ENCODE peak calls at places on chromosomes 3 and 15, in ten cellular contexts. F is left kidney; G is posterior vena cava; I is kidney; A is activated naive CD4-positive, alpha-beta T cell treated with anti-CD3 and anti-CD28 coated beads, Interleukin-2, amount 50 U/mL, for 16 hours; R is spleen; W is SJSA1; K is A172; Z is iris pigment epithelial cell; B is NCI-H2171. V is an unnamed sample.

GRCh38 chr3:157452097-157452496 is 15.4 kb downstream of the PTX3 start:
- DNase-seq in F (no peak), G (no peak), I (no peak), A (no peak), R (no peak), W (no peak), K (no peak), Z (no peak), B (no peak), V (no peak)

GRCh38 chr3:146469206-146470017 is at the start of gene PLSCR2:
- DNase-seq in F (peak), G (peak), I (peak), A (peak), R (peak), W (no peak), K (peak), Z (no peak), B (peak), V (peak)

GRCh38 chr15:42694398-42694797 is 42.5 kb downstream of the CDAN1 start:
- DNase-seq in F (no peak), G (no peak), I (no peak), A (no peak), R (no peak), W (no peak), K (no peak), Z (no peak), B (no peak), V (no peak)

GRCh38 chr3:190429681-190430080 is 20.0 kb downstream of the TMEM207 start:
- DNase-seq in F (no peak), G (no peak), I (no peak), A (no peak), R (no peak), W (no peak), K (no peak), Z (peak), B (no peak), V (no peak)

GRCh38 chr15:29945943-29946591 is 123.8 kb upstream of the TJP1 start:
- DNase-seq in F (no peak), G (no peak), I (no peak), A (no peak), R (no peak), W (no peak), K (no peak), Z (peak), B (no peak), V (no peak)

GRCh38 chr15:81492303-81492702 is 118.3 kb upstream of the TMC3 start:
- DNase-seq in F (no peak), G (no peak), I (no peak), A (no peak), R (no peak), W (peak), K (no peak), Z (peak), B (no peak), V (no peak)

GRCh38 chr3:53493997-53494791 is at the start of gene CACNA1D:
- DNase-seq in F (peak), G (no peak), I (peak), A (peak), R (no peak), W (no peak), K (no peak), Z (no peak), B (peak), V (no peak)

GRCh38 chr3:121895121-121895520 is 920 bp downstream of the SLC15A2 start:
- DNase-seq in F (no peak), G (no peak), I (no peak), A (no peak), R (no peak), W (no peak), K (no peak), Z (no peak), B (no peak), V (no peak)

GRCh38 chr15:90838066-90838465 is 30.3 kb upstream of the FURIN start:
- DNase-seq in F (no peak), G (no peak), I (no peak), A (peak), R (peak), W (no peak), K (no peak), Z (no peak), B (no peak), V (no peak)

GRCh38 chr15:38028869-38029268 is 94.4 kb downstream of the TMCO5A start:
- DNase-seq in F (no peak), G (no peak), I (no peak), A (no peak), R (no peak), W (no peak), K (no peak), Z (peak), B (no peak), V (no peak)

GRCh38 chr3:99577160-99577559 is 61.2 kb upstream of the COL8A1 start:
- DNase-seq in F (no peak), G (no peak), I (no peak), A (no peak), R (no peak), W (no peak), K (no peak), Z (peak), B (no peak), V (no peak)

GRCh38 chr3:194265505-194265892 is 85.6 kb downstream of the CPN2 start:
- DNase-seq in F (peak), G (peak), I (peak), A (no peak), R (peak), W (no peak), K (peak), Z (peak), B (no peak), V (peak)

GRCh38 chr3:124158174-124158812 is 166.4 kb upstream of the ROPN1 start:
- DNase-seq in F (peak), G (no peak), I (no peak), A (no peak), R (no peak), W (no peak), K (no peak), Z (no peak), B (no peak), V (no peak)

GRCh38 chr15:67501177-67501835 is 19.6 kb upstream of the C15orf61 start:
- DNase-seq in F (peak), G (no peak), I (no peak), A (no peak), R (no peak), W (no peak), K (peak), Z (peak), B (no peak), V (no peak)

GRCh38 chr3:49476563-49476962 is 6.5 kb downstream of the DAG1 start:
- DNase-seq in F (no peak), G (no peak), I (no peak), A (no peak), R (no peak), W (no peak), K (peak), Z (peak), B (no peak), V (no peak)

GRCh38 chr3:28252016-28252415 is 10.6 kb downstream of the CMC1 start:
- DNase-seq in F (no peak), G (no peak), I (no peak), A (no peak), R (no peak), W (no peak), K (no peak), Z (no peak), B (no peak), V (no peak)

GRCh38 chr3:149471991-149472390 is 2.5 kb upstream of the TM4SF4 start:
- DNase-seq in F (peak), G (no peak), I (no peak), A (no peak), R (no peak), W (peak), K (no peak), Z (no peak), B (no peak), V (no peak)

GRCh38 chr3:145015243-145015642 is 1043.6 kb downstream of the DIPK2A start:
- DNase-seq in F (no peak), G (no peak), I (no peak), A (no peak), R (no peak), W (no peak), K (peak), Z (peak), B (no peak), V (no peak)

GRCh38 chr3:160473978-160474377 is 24.4 kb upstream of the TRIM59 start:
- DNase-seq in F (peak), G (no peak), I (no peak), A (no peak), R (no peak), W (peak), K (peak), Z (peak), B (no peak), V (no peak)

GRCh38 chr3:128226794-128227399 is 73.6 kb downstream of the EEFSEC start:
- DNase-seq in F (peak), G (peak), I (peak), A (no peak), R (no peak), W (peak), K (peak), Z (no peak), B (no peak), V (no peak)

GRCh38 chr3:171461087-171461917 is 1.1 kb upstream of the TNIK start:
- DNase-seq in F (peak), G (no peak), I (no peak), A (peak), R (no peak), W (no peak), K (peak), Z (peak), B (peak), V (no peak)

GRCh38 chr3:61594978-61595687 is 33.8 kb downstream of the PTPRG start:
- DNase-seq in F (peak), G (no peak), I (no peak), A (no peak), R (no peak), W (peak), K (no peak), Z (peak), B (no peak), V (no peak)

GRCh38 chr3:168426196-168426595 is 330.5 kb upstream of the GOLIM4 start:
- DNase-seq in F (no peak), G (no peak), I (no peak), A (no peak), R (no peak), W (no peak), K (peak), Z (peak), B (no peak), V (no peak)

GRCh38 chr3:175274474-175275218 is 415.5 kb downstream of the NAALADL2 start:
- DNase-seq in F (no peak), G (no peak), I (no peak), A (no peak), R (no peak), W (no peak), K (no peak), Z (no peak), B (peak), V (no peak)

GRCh38 chr3:11570251-11570650 is 73.5 kb downstream of the VGLL4 start:
- DNase-seq in F (no peak), G (no peak), I (no peak), A (no peak), R (no peak), W (no peak), K (no peak), Z (no peak), B (no peak), V (no peak)

GRCh38 chr3:30399394-30400181 is 206.8 kb upstream of the TGFBR2 start:
- DNase-seq in F (peak), G (no peak), I (no peak), A (no peak), R (no peak), W (no peak), K (no peak), Z (peak), B (no peak), V (no peak)

GRCh38 chr15:68334661-68335124 is 57.1 kb downstream of the FEM1B start:
- DNase-seq in F (no peak), G (no peak), I (no peak), A (no peak), R (peak), W (no peak), K (peak), Z (peak), B (no peak), V (no peak)

GRCh38 chr3:110343376-110343775 is 728.2 kb upstream of the NECTIN3 start:
- DNase-seq in F (no peak), G (no peak), I (no peak), A (no peak), R (no peak), W (peak), K (peak), Z (peak), B (no peak), V (no peak)

V was measured in cardiac septum.